ENCODE peak calls at places on chromosome 1, in five cellular contexts. N is GM13976; Y is hypothalamus; C is GM23248; O is activated CD4-positive, alpha-beta T cell treated with anti-CD3 and anti-CD28 coated beads for 36 hours. I is an unnamed sample.

GRCh38 chr1:160544647-160545046 is 21.6 kb upstream of the SLAMF6 start:
- DNase-seq in O (peak), Y (no peak), N (no peak), C (peak), I (peak)

GRCh38 chr1:183757061-183757460 is 47.9 kb upstream of the RGL1 start:
- DNase-seq in N (no peak), C (peak), Y (no peak), O (no peak), I (no peak)

GRCh38 chr1:35882586-35882944 is 444 bp upstream of the AGO1 start:
- DNase-seq in C (no peak), Y (no peak), O (peak), N (no peak), I (no peak)

GRCh38 chr1:160999376-160999775 is 21.6 kb downstream of the F11R start:
- DNase-seq in N (no peak), Y (no peak), C (no peak), O (no peak), I (no peak)

GRCh38 chr1:226711976-226712778 is 26.9 kb downstream of the ITPKB start:
- DNase-seq in N (peak), Y (no peak), C (no peak), O (peak), I (no peak)

GRCh38 chr1:224809613-224810012 is 119.9 kb upstream of the DNAH14 start:
- DNase-seq in O (no peak), C (no peak), N (no peak), Y (no peak), I (no peak)

GRCh38 chr1:101144868-101145808 is 91.7 kb upstream of the S1PR1 start:
- DNase-seq in C (peak), N (no peak), O (no peak), Y (no peak), I (no peak)

GRCh38 chr1:22406722-22407495 is 44.7 kb upstream of the ZBTB40 start:
- DNase-seq in N (no peak), Y (no peak), O (no peak), C (peak), I (no peak)

GRCh38 chr1:89610457-89610991 is 22.4 kb upstream of the LRRC8C start:
- DNase-seq in Y (no peak), N (no peak), O (peak), C (no peak), I (no peak)

GRCh38 chr1:230261918-230262650 is 164.0 kb downstream of the PGBD5 start:
- DNase-seq in Y (no peak), N (no peak), O (no peak), C (no peak), I (no peak)